ENCODE peak calls at places on chromosomes 5 and 9, in five cellular contexts. One of them, this sample, is unnamed.

GRCh38 chr5:149367249-149367971 is 9.6 kb downstream of the PCYOX1L start:
- DNase-seq in sigmoid colon: peak; percentile 84
- DNase-seq in suprapubic skin: no peak
- DNase-seq in esophagus muscularis mucosa: no peak
- DNase-seq in heart left ventricle: peak; percentile 69
- DNase-seq in this sample: peak; percentile 52

GRCh38 chr9:120513825-120514598 is 66.0 kb downstream of the CDK5RAP2 start:
- DNase-seq in sigmoid colon: no peak
- DNase-seq in suprapubic skin: no peak
- DNase-seq in esophagus muscularis mucosa: no peak
- DNase-seq in heart left ventricle: no peak
- DNase-seq in this sample: no peak

GRCh38 chr5:158100373-158100902 is 241.5 kb upstream of the CLINT1 start:
- DNase-seq in sigmoid colon: no peak
- DNase-seq in suprapubic skin: no peak
- DNase-seq in esophagus muscularis mucosa: no peak
- DNase-seq in heart left ventricle: no peak
- DNase-seq in this sample: no peak

GRCh38 chr9:133680976-133681657 is 45.0 kb downstream of the DBH start:
- DNase-seq in sigmoid colon: no peak
- DNase-seq in suprapubic skin: no peak
- DNase-seq in esophagus muscularis mucosa: no peak
- DNase-seq in heart left ventricle: no peak
- DNase-seq in this sample: no peak

GRCh38 chr5:72783354-72783753 is 33.1 kb upstream of the TNPO1 start:
- DNase-seq in sigmoid colon: no peak
- DNase-seq in suprapubic skin: no peak
- DNase-seq in esophagus muscularis mucosa: no peak
- DNase-seq in heart left ventricle: no peak
- DNase-seq in this sample: no peak

GRCh38 chr5:172266676-172267092 is 16.9 kb downstream of the UBTD2 start:
- DNase-seq in sigmoid colon: no peak
- DNase-seq in suprapubic skin: no peak
- DNase-seq in esophagus muscularis mucosa: no peak
- DNase-seq in heart left ventricle: no peak
- DNase-seq in this sample: no peak

GRCh38 chr9:84169240-84169639 is 171.3 kb downstream of the SLC28A3 start:
- DNase-seq in sigmoid colon: no peak
- DNase-seq in suprapubic skin: no peak
- DNase-seq in esophagus muscularis mucosa: no peak
- DNase-seq in heart left ventricle: no peak
- DNase-seq in this sample: no peak

GRCh38 chr5:134438641-134439621 is 27.2 kb upstream of the CDKN2AIPNL start:
- DNase-seq in sigmoid colon: peak; percentile 94
- DNase-seq in suprapubic skin: peak; percentile 85
- DNase-seq in esophagus muscularis mucosa: peak; percentile 95
- DNase-seq in heart left ventricle: peak; percentile 79
- DNase-seq in this sample: peak; percentile 97

GRCh38 chr9:85368781-85369180 is 373.0 kb downstream of the AGTPBP1 start:
- DNase-seq in sigmoid colon: no peak
- DNase-seq in suprapubic skin: no peak
- DNase-seq in esophagus muscularis mucosa: peak; percentile 90
- DNase-seq in heart left ventricle: no peak
- DNase-seq in this sample: no peak

GRCh38 chr9:31137151-31137849 is 1247.1 kb upstream of the ACO1 start:
- DNase-seq in sigmoid colon: no peak
- DNase-seq in suprapubic skin: no peak
- DNase-seq in esophagus muscularis mucosa: no peak
- DNase-seq in heart left ventricle: no peak
- DNase-seq in this sample: no peak

GRCh38 chr5:74030371-74030770 is 404.4 kb downstream of the ARHGEF28 start:
- DNase-seq in sigmoid colon: no peak
- DNase-seq in suprapubic skin: no peak
- DNase-seq in esophagus muscularis mucosa: no peak
- DNase-seq in heart left ventricle: no peak
- DNase-seq in this sample: no peak

GRCh38 chr9:21070171-21070571 is 7.6 kb downstream of the IFNB1 start:
- DNase-seq in sigmoid colon: peak; percentile 80
- DNase-seq in suprapubic skin: no peak
- DNase-seq in esophagus muscularis mucosa: peak; percentile 92
- DNase-seq in heart left ventricle: peak; percentile 62
- DNase-seq in this sample: peak; percentile 50

GRCh38 chr9:18906656-18907395 is 126.2 kb downstream of the SAXO1 start:
- DNase-seq in sigmoid colon: no peak
- DNase-seq in suprapubic skin: no peak
- DNase-seq in esophagus muscularis mucosa: peak; percentile 87
- DNase-seq in heart left ventricle: no peak
- DNase-seq in this sample: no peak

GRCh38 chr9:133953621-133953975 is 38.5 kb downstream of the VAV2 start:
- DNase-seq in sigmoid colon: no peak
- DNase-seq in suprapubic skin: no peak
- DNase-seq in esophagus muscularis mucosa: no peak
- DNase-seq in heart left ventricle: no peak
- DNase-seq in this sample: no peak

GRCh38 chr9:35745569-35745968 is 3.5 kb downstream of the GBA2 start:
- DNase-seq in sigmoid colon: no peak
- DNase-seq in suprapubic skin: no peak
- DNase-seq in esophagus muscularis mucosa: no peak
- DNase-seq in heart left ventricle: no peak
- DNase-seq in this sample: no peak

GRCh38 chr9:15121591-15121990 is 185.4 kb downstream of the TTC39B start:
- DNase-seq in sigmoid colon: no peak
- DNase-seq in suprapubic skin: no peak
- DNase-seq in esophagus muscularis mucosa: no peak
- DNase-seq in heart left ventricle: no peak
- DNase-seq in this sample: no peak

GRCh38 chr5:115850771-115851416 is 9.2 kb downstream of the AP3S1 start:
- DNase-seq in sigmoid colon: no peak
- DNase-seq in suprapubic skin: no peak
- DNase-seq in esophagus muscularis mucosa: no peak
- DNase-seq in heart left ventricle: no peak
- DNase-seq in this sample: no peak

GRCh38 chr5:134590992-134591659 is 41.5 kb downstream of the SAR1B start:
- DNase-seq in sigmoid colon: no peak
- DNase-seq in suprapubic skin: no peak
- DNase-seq in esophagus muscularis mucosa: no peak
- DNase-seq in heart left ventricle: no peak
- DNase-seq in this sample: no peak

GRCh38 chr9:114301798-114302565 is 20.9 kb upstream of the ORM1 start:
- DNase-seq in sigmoid colon: peak; percentile 55
- DNase-seq in suprapubic skin: peak; percentile 66
- DNase-seq in esophagus muscularis mucosa: no peak
- DNase-seq in heart left ventricle: peak; percentile 1
- DNase-seq in this sample: peak; percentile 31

GRCh38 chr5:89697581-89697980 is 712.0 kb downstream of the CETN3 start:
- DNase-seq in sigmoid colon: no peak
- DNase-seq in suprapubic skin: no peak
- DNase-seq in esophagus muscularis mucosa: no peak
- DNase-seq in heart left ventricle: no peak
- DNase-seq in this sample: no peak

GRCh38 chr5:225334-225733 is 7.2 kb downstream of the SDHA start:
- DNase-seq in sigmoid colon: no peak
- DNase-seq in suprapubic skin: no peak
- DNase-seq in esophagus muscularis mucosa: no peak
- DNase-seq in heart left ventricle: no peak
- DNase-seq in this sample: no peak

GRCh38 chr5:146475190-146475801 is 28.2 kb downstream of the TCERG1 start:
- DNase-seq in sigmoid colon: no peak
- DNase-seq in suprapubic skin: no peak
- DNase-seq in esophagus muscularis mucosa: no peak
- DNase-seq in heart left ventricle: no peak
- DNase-seq in this sample: no peak

DNA sequence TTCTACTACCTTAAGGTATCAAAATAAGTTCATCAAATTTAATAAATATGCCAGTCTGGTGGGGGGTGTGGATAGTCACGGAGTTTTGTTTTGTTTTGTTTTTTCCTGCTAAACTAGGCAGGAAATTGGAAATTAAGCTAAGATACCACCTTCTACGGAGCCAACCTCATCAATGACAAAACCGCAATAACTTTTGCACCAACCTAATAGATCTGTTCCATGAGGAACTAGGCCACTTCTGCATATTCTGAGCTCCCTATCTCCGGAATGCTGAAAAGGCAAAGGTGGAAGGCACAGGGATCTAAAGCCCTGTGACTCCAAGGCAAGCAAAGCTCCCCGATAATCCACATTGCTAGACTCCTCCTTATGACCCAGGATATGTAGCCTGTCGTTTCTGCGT is 5.8 kb upstream of the OR1L4 start:
- DNase-seq in sigmoid colon: no peak
- DNase-seq in suprapubic skin: no peak
- DNase-seq in esophagus muscularis mucosa: no peak
- DNase-seq in heart left ventricle: no peak
- DNase-seq in this sample: no peak
- H3K9me3 ChIP-seq in sigmoid colon: no peaks in the 10 kb centered on the region
- H3K9me3 ChIP-seq in suprapubic skin: peaks cover 10% of the 10 kb centered on the region
- H3K9me3 ChIP-seq in esophagus muscularis mucosa: peaks cover 17% of the 10 kb centered on the region
- H3K9me3 ChIP-seq in heart left ventricle: no peaks in the 10 kb centered on the region
- H3K9me3 ChIP-seq in this sample: peaks cover 6% of the 10 kb centered on the region

DNA sequence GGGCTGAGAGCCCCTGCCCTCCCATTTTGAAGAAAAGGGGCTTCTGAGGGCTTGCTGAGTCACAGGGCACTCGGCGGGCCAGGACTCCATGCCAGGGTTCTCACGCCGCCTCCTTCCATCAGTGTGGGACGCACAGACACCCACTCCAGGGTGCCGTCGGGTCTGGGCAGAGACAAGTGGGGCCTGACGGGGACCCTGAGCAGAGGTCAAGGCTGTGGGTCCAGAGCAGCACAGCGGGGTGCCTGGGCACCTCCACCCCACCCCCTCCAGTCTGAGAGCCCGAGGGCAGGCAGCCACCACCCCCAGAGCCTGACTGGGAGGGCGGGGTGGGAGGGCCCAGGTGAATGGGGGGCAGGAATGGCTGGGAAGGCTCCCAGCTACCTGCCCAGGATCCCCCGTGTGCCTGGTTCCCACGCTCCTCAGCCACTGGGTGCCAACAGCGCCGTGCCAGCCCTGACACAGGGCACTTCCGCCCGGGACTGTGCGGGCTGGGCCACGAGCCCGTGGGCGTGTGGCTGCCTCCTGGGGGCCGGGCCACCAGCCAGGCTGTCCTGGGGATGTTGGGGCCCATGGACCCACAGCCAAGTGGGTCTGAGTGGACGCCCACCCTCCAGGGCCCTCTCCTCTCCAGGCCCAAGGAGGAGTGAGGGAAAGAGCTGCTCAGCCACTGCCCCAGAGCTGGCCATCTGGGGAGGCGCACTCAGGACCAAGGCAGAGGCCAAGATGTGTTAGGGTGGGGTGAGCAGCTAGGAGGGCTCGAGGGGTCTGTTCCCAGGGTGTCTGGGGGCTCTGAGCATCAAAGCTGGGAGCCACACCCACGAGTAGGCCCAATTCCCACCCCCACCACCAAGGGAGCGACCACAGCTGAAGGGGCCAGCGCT is 10.1 kb upstream of the NRARP start:
- DNase-seq in sigmoid colon: no peak
- DNase-seq in suprapubic skin: peak; percentile 77
- DNase-seq in esophagus muscularis mucosa: no peak
- DNase-seq in heart left ventricle: no peak
- DNase-seq in this sample: peak; percentile 48
- TF ChIP-seq POLR2A in sigmoid colon: no peak
- TF ChIP-seq POLR2A in suprapubic skin: no peak
- TF ChIP-seq POLR2A in esophagus muscularis mucosa: no peak
- TF ChIP-seq POLR2A in heart left ventricle: no peak
- TF ChIP-seq POLR2A in this sample: no peak

DNA sequence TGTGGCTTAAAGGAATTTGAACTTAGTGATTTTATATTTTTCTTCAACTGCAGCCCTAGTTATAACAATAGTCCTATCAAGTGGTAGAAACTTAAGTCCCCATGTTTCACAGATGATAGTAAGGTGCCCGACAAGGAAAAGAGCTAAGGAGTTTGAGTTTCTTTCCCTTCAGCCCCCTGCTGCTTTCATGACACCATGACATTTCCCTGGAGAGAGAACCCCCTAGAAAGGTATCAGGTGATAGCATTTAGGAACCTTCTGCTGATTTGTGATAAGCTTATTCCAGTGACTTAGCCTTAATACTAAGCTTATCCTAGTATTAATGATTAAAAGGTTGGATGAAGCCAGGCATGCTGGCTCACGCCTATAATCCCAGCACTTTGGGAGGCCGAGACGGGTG is 623.8 kb upstream of the TYRP1 start:
- DNase-seq in sigmoid colon: no peak
- DNase-seq in suprapubic skin: no peak
- DNase-seq in esophagus muscularis mucosa: no peak
- DNase-seq in heart left ventricle: no peak
- DNase-seq in this sample: no peak
- H3K9me3 ChIP-seq in sigmoid colon: no peaks in the 10 kb centered on the region
- H3K9me3 ChIP-seq in suprapubic skin: no peaks in the 10 kb centered on the region
- H3K9me3 ChIP-seq in esophagus muscularis mucosa: no peaks in the 10 kb centered on the region
- H3K9me3 ChIP-seq in heart left ventricle: no peaks in the 10 kb centered on the region
- H3K9me3 ChIP-seq in this sample: no peaks in the 10 kb centered on the region

GRCh38 chr9:128027705-128028104 is 39.4 kb downstream of the NAIF1 start:
- DNase-seq in sigmoid colon: no peak
- DNase-seq in suprapubic skin: no peak
- DNase-seq in esophagus muscularis mucosa: no peak
- DNase-seq in heart left ventricle: no peak
- DNase-seq in this sample: no peak

GRCh38 chr9:128024761-128025308 is 42.3 kb downstream of the NAIF1 start:
- DNase-seq in sigmoid colon: no peak
- DNase-seq in suprapubic skin: no peak
- DNase-seq in esophagus muscularis mucosa: no peak
- DNase-seq in heart left ventricle: no peak
- DNase-seq in this sample: no peak

GRCh38 chr9:128027166-128027539 is 40.0 kb downstream of the NAIF1 start:
- DNase-seq in sigmoid colon: no peak
- DNase-seq in suprapubic skin: no peak
- DNase-seq in esophagus muscularis mucosa: no peak
- DNase-seq in heart left ventricle: no peak
- DNase-seq in this sample: no peak

GRCh38 chr9:128025756-128026155 is 41.4 kb downstream of the NAIF1 start:
- DNase-seq in sigmoid colon: no peak
- DNase-seq in suprapubic skin: no peak
- DNase-seq in esophagus muscularis mucosa: no peak
- DNase-seq in heart left ventricle: no peak
- DNase-seq in this sample: no peak

DNA sequence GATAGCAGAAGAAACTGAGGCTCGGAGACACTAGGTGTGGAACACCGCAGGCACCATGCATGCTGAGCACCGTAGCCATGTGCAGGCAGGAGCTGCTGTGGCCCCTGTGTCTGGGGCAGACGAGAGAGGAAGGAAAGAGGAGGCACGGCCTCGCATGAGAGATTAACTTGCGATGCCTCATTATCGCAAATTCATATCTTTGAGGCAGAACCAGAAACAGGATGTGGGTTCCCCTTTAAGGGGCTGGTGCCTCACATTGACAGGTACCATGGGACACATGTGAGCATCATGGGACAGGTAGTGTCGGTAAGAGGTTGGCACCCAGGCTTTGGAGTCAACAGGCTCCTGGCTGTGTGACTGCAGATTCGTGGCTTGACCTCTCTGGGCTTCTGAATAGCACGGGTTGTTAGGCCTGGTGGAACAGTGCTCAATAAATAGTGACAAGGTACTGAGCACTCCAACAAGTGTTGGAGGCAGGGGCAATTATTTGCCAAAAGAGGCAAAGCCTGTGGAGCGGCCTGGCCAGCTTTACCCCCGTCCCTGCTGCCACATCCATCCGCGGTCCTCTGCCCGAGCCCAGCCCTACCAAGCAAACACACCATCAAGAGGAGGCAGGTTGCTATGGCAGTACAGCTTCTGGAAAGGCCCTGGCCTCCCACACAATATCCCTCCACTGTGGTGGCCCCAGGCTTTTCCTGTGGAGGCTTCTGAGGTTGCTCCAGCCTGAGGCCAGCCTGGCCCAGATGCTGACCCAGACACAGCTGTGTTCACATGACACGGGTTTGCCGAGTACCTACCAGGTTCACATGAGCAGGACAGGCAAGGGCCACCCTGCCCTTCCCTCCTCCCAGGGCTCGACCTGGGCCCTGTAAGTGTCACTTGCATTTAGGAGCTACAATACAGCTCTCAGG is 40.6 kb downstream of the NAIF1 start:
- DNase-seq in sigmoid colon: no peak
- DNase-seq in suprapubic skin: no peak
- DNase-seq in esophagus muscularis mucosa: no peak
- DNase-seq in heart left ventricle: no peak
- DNase-seq in this sample: no peak
- TF ChIP-seq POLR2A in sigmoid colon: no peak
- TF ChIP-seq POLR2A in suprapubic skin: no peak
- TF ChIP-seq POLR2A in esophagus muscularis mucosa: no peak
- TF ChIP-seq POLR2A in heart left ventricle: no peak
- TF ChIP-seq POLR2A in this sample: no peak